ENCODE peak calls at places on chromosomes 5 and 9, in eight cellular contexts. Q is HTR-8/SVneo; C is stimulated activated CD8-positive, alpha-beta memory T cell treated with anti-CD3 and anti-CD28 coated beads, Interleukin-15, amount 100 ng/mL, for 24 hours; H is effector CD4-positive, alpha-beta T cell; Z is fibroblast of mammary gland; W is retina; S is T-helper 22 cell; X is GM04504. A is an unnamed sample.

GRCh38 chr5:943201-943873 is 50.7 kb downstream of the TRIP13 start:
- DNase-seq in Q (no peak), C (no peak), H (no peak), Z (no peak), W (no peak), S (no peak), X (no peak), A (no peak)

GRCh38 chr9:31542384-31543055 is 841.9 kb upstream of the ACO1 start:
- DNase-seq in Q (peak; percentile 0), C (no peak), H (peak; percentile 3), Z (peak; percentile 45), W (peak; percentile 51), S (no peak), X (no peak), A (peak; percentile 12)

GRCh38 chr5:169647566-169647965 is 10.5 kb downstream of the DOCK2 start:
- DNase-seq in Q (no peak), C (no peak), H (no peak), Z (no peak), W (no peak), S (no peak), X (no peak), A (no peak)

GRCh38 chr9:123431581-123431980 is 75.6 kb downstream of the CRB2 start:
- DNase-seq in Q (no peak), C (no peak), H (no peak), Z (no peak), W (no peak), S (no peak), X (no peak), A (no peak)

GRCh38 chr5:123371575-123372179 is 51.5 kb downstream of the CEP120 start:
- DNase-seq in Q (no peak), C (no peak), H (peak; percentile 5), Z (peak; percentile 31), W (peak; percentile 7), S (no peak), X (no peak), A (peak; percentile 22)

GRCh38 chr9:114412057-114412683 is 24.4 kb upstream of the AKNA start:
- DNase-seq in Q (no peak), C (no peak), H (no peak), Z (no peak), W (no peak), S (no peak), X (no peak), A (no peak)

GRCh38 chr5:31048282-31048974 is 145.1 kb upstream of the CDH6 start:
- DNase-seq in Q (no peak), C (no peak), H (no peak), Z (no peak), W (no peak), S (no peak), X (no peak), A (no peak)

GRCh38 chr9:136671254-136671614 is 8.5 kb downstream of the EGFL7 start:
- DNase-seq in Q (no peak), C (no peak), H (no peak), Z (no peak), W (no peak), S (no peak), X (no peak), A (no peak)

GRCh38 chr5:143887901-143888648 is 76.1 kb downstream of the HMHB1 start:
- DNase-seq in Q (peak; percentile 7), C (no peak), H (no peak), Z (peak; percentile 90), W (no peak), S (no peak), X (peak; percentile 91), A (no peak)

GRCh38 chr5:1661831-1662558 is 137.6 kb downstream of the MRPL36 start:
- DNase-seq in Q (no peak), C (no peak), H (no peak), Z (no peak), W (peak; percentile 2), S (no peak), X (no peak), A (no peak)

A was measured in HepG2.